ENCODE peak calls at places on chromosome 6, in six cellular contexts. P is WTC11, X is GM12878, I is H1, K is HepG2, Y is K562. M is an unnamed sample.

GRCh38 chr6:136125585-136125984 is 124.5 kb downstream of the MTFR2 start:
- DNase-seq in Y (no peak), I (no peak), K (no peak), P (no peak), X (no peak), M (no peak)

GRCh38 chr6:137867685-137868509 is 838 bp downstream of the TNFAIP3 start:
- DNase-seq in P (peak; percentile 21), K (no peak), Y (peak; percentile 46), X (no peak), I (no peak), M (peak; percentile 54)

GRCh38 chr6:136103763-136104311 is 146.3 kb downstream of the MTFR2 start:
- DNase-seq in K (peak; percentile 38), Y (no peak), I (peak; percentile 47), P (peak; percentile 31), X (no peak), M (peak; percentile 43)

GRCh38 chr6:89051725-89052124 is 28.8 kb upstream of the PNRC1 start:
- DNase-seq in X (no peak), P (no peak), I (no peak), K (no peak), Y (no peak), M (no peak)

GRCh38 chr6:146984251-146984924 is 219.8 kb upstream of the STXBP5 start:
- DNase-seq in P (no peak), K (peak; percentile 93), I (no peak), Y (no peak), X (no peak), M (peak; percentile 39)

GRCh38 chr6:163092846-163093245 is 321.7 kb upstream of the QKI start:
- DNase-seq in I (no peak), Y (no peak), X (no peak), P (no peak), K (no peak), M (no peak)

GRCh38 chr6:149060300-149060984 is 257.1 kb upstream of the TAB2 start:
- DNase-seq in Y (no peak), P (no peak), K (peak; percentile 20), X (peak; percentile 90), I (no peak), M (no peak)

GRCh38 chr6:109383438-109383940 is 1.2 kb upstream of the CD164 start:
- DNase-seq in K (peak; percentile 13), Y (no peak), P (no peak), X (no peak), I (no peak), M (no peak)

GRCh38 chr6:95917034-95917433 is 98.7 kb upstream of the FUT9 start:
- DNase-seq in I (no peak), Y (no peak), P (no peak), X (no peak), K (peak; percentile 3), M (no peak)

GRCh38 chr6:23650676-23651075 is 475.3 kb upstream of the NRSN1 start:
- DNase-seq in P (no peak), Y (no peak), I (no peak), X (no peak), K (no peak), M (no peak)

GRCh38 chr6:126040826-126041225 is 54.5 kb downstream of the TRMT11 start:
- DNase-seq in I (no peak), X (no peak), Y (no peak), K (peak; percentile 24), P (no peak), M (no peak)

GRCh38 chr6:142731611-142732010 is 213.4 kb downstream of the HIVEP2 start:
- DNase-seq in X (no peak), I (no peak), K (no peak), P (no peak), Y (no peak), M (no peak)

GRCh38 chr6:5998741-5999687 is 7.7 kb downstream of the NRN1 start:
- DNase-seq in X (no peak), Y (peak; percentile 23), K (no peak), P (peak; percentile 69), I (no peak), M (peak; percentile 74)

GRCh38 chr6:45923831-45924391 is 91.7 kb downstream of the CLIC5 start:
- DNase-seq in Y (no peak), X (no peak), K (no peak), P (no peak), I (no peak), M (no peak)

GRCh38 chr6:44820366-44821158 is 433.1 kb downstream of the CDC5L start:
- DNase-seq in P (no peak), Y (no peak), X (no peak), I (no peak), K (no peak), M (no peak)

GRCh38 chr6:111683749-111684267 is 78.1 kb upstream of the TRAF3IP2 start:
- DNase-seq in P (no peak), I (no peak), Y (no peak), K (no peak), X (no peak), M (no peak)

GRCh38 chr6:24396764-24397163 is 6.0 kb upstream of the MRS2 start:
- DNase-seq in I (no peak), X (no peak), K (no peak), P (no peak), Y (no peak), M (no peak)

GRCh38 chr6:5126214-5126613 is 41.1 kb downstream of the PPP1R3G start:
- DNase-seq in P (no peak), Y (no peak), I (no peak), X (no peak), K (peak; percentile 43), M (peak; percentile 35)

GRCh38 chr6:142013875-142014495 is 118.7 kb upstream of the GJE1 start:
- DNase-seq in I (no peak), K (no peak), Y (no peak), P (no peak), X (no peak), M (no peak)

GRCh38 chr6:74549746-74550145 is 656.1 kb downstream of the COL12A1 start:
- DNase-seq in K (peak; percentile 13), I (no peak), X (no peak), Y (no peak), P (no peak), M (peak; percentile 49)

GRCh38 chr6:7268362-7269310 is 44.4 kb downstream of the SSR1 start:
- DNase-seq in X (no peak), I (no peak), P (no peak), Y (no peak), K (no peak), M (no peak)

GRCh38 chr6:2630891-2631458 is 119.7 kb downstream of the MYLK4 start:
- DNase-seq in K (no peak), X (no peak), I (no peak), Y (no peak), P (no peak), M (no peak)

GRCh38 chr6:7727150-7727950 is 1.5 kb downstream of the BMP6 start:
- DNase-seq in Y (no peak), K (no peak), X (no peak), P (peak; percentile 35), I (no peak), M (peak; percentile 55)

GRCh38 chr6:20835315-20836010 is 301.2 kb downstream of the CDKAL1 start:
- DNase-seq in I (no peak), Y (no peak), X (no peak), K (no peak), P (no peak), M (no peak)

GRCh38 chr6:32047084-32047478 is 8.9 kb downstream of the CYP21A2 start:
- DNase-seq in K (peak; percentile 27), P (no peak), X (no peak), I (no peak), Y (peak; percentile 57), M (no peak)

GRCh38 chr6:106517699-106518098 is 111.6 kb downstream of the RTN4IP1 start:
- DNase-seq in X (no peak), Y (no peak), P (no peak), I (no peak), K (no peak), M (no peak)

GRCh38 chr6:37517411-37517812 is 17.7 kb upstream of the CCDC167 start:
- DNase-seq in X (no peak), I (no peak), P (no peak), K (no peak), Y (no peak), M (no peak)

GRCh38 chr6:19771753-19772336 is 65.3 kb upstream of the ID4 start:
- DNase-seq in Y (no peak), I (no peak), X (no peak), K (no peak), P (no peak), M (no peak)

GRCh38 chr6:118500130-118501015 is 47.7 kb upstream of the PLN start:
- DNase-seq in X (no peak), K (no peak), Y (no peak), P (no peak), I (no peak), M (no peak)

GRCh38 chr6:35321091-35321490 is 21.3 kb upstream of the PPARD start:
- DNase-seq in Y (no peak), K (no peak), I (no peak), P (no peak), X (no peak), M (no peak)

GRCh38 chr6:75936682-75937081 is 135.8 kb downstream of the IMPG1 start:
- DNase-seq in K (no peak), I (no peak), X (no peak), P (no peak), Y (no peak), M (no peak)

GRCh38 chr6:71476872-71477271 is 188.3 kb downstream of the OGFRL1 start:
- DNase-seq in Y (no peak), X (no peak), P (no peak), K (no peak), I (no peak), M (no peak)
- TF ChIP-seq CREB1 in Y (no peak), X (no peak), P (no peak), K (no peak), I (no peak), M (no peak)

GRCh38 chr6:156017838-156018237 is 562.2 kb upstream of the NOX3 start:
- DNase-seq in Y (no peak), X (no peak), I (no peak), P (no peak), K (no peak), M (no peak)
- TF ChIP-seq CREB1 in Y (no peak), X (no peak), I (no peak), P (no peak), K (no peak), M (no peak)

GRCh38 chr6:170311696-170312095 is 5.1 kb downstream of the FAM120B start:
- DNase-seq in X (no peak), Y (no peak), I (no peak), P (no peak), K (no peak), M (no peak)

GRCh38 chr6:170314983-170315382 is 8.4 kb downstream of the FAM120B start:
- DNase-seq in X (no peak), I (no peak), P (no peak), Y (no peak), K (no peak), M (no peak)

GRCh38 chr6:170316071-170316470 is 9.5 kb downstream of the FAM120B start:
- DNase-seq in K (no peak), P (no peak), X (no peak), I (no peak), Y (no peak), M (no peak)

GRCh38 chr6:170312876-170313275 is 6.3 kb downstream of the FAM120B start:
- DNase-seq in K (no peak), X (no peak), Y (no peak), I (no peak), P (no peak), M (no peak)

GRCh38 chr6:170313716-170314295 is 7.2 kb downstream of the FAM120B start:
- DNase-seq in K (no peak), I (no peak), X (no peak), Y (no peak), P (no peak), M (peak; percentile 46)
- TF ChIP-seq CREB1 in K (no peak), I (no peak), X (no peak), Y (no peak), P (no peak), M (no peak)

GRCh38 chr6:47749726-47750125 is 32.1 kb upstream of the OPN5 start:
- DNase-seq in I (no peak), X (no peak), K (no peak), P (no peak), Y (no peak), M (no peak)
- TF ChIP-seq CREB1 in I (no peak), X (no peak), K (no peak), P (no peak), Y (no peak), M (no peak)